ENCODE peak calls at places on chromosomes 12 and 14, in seven cellular contexts. One of them, this sample, is unnamed.

GRCh38 chr14:77302926-77303325 is 17.8 kb downstream of the POMT2 start:
- DNase-seq in IMR-90: peak; percentile 77
- DNase-seq in left ventricle myocardium inferior: no peak
- DNase-seq in right lobe of liver: no peak
- DNase-seq in endodermal cell: no peak
- DNase-seq in Peyer's patch: no peak
- DNase-seq in GM12878: no peak
- DNase-seq in this sample: no peak

GRCh38 chr12:111753144-111753881 is 13.4 kb upstream of the ALDH2 start:
- DNase-seq in IMR-90: peak; percentile 61
- DNase-seq in left ventricle myocardium inferior: peak; percentile 61
- DNase-seq in right lobe of liver: peak; percentile 79
- DNase-seq in endodermal cell: peak; percentile 92
- DNase-seq in Peyer's patch: no peak
- DNase-seq in GM12878: no peak
- DNase-seq in this sample: peak; percentile 50

GRCh38 chr12:86261606-86262005 is 5.4 kb upstream of the MGAT4C start:
- DNase-seq in IMR-90: no peak
- DNase-seq in left ventricle myocardium inferior: no peak
- DNase-seq in right lobe of liver: no peak
- DNase-seq in endodermal cell: no peak
- DNase-seq in Peyer's patch: no peak
- DNase-seq in GM12878: no peak
- DNase-seq in this sample: no peak

GRCh38 chr14:57388072-57388471 is 2.3 kb upstream of the NAA30 start:
- DNase-seq in IMR-90: no peak
- DNase-seq in left ventricle myocardium inferior: no peak
- DNase-seq in right lobe of liver: no peak
- DNase-seq in endodermal cell: no peak
- DNase-seq in Peyer's patch: no peak
- DNase-seq in GM12878: no peak
- DNase-seq in this sample: no peak

GRCh38 chr14:99535448-99535847 is 54.2 kb downstream of the CCNK start:
- DNase-seq in IMR-90: no peak
- DNase-seq in left ventricle myocardium inferior: no peak
- DNase-seq in right lobe of liver: no peak
- DNase-seq in endodermal cell: no peak
- DNase-seq in Peyer's patch: no peak
- DNase-seq in GM12878: no peak
- DNase-seq in this sample: no peak

GRCh38 chr14:102020058-102020971 is 55.9 kb downstream of the DYNC1H1 start:
- DNase-seq in IMR-90: peak; percentile 94
- DNase-seq in left ventricle myocardium inferior: no peak
- DNase-seq in right lobe of liver: no peak
- DNase-seq in endodermal cell: no peak
- DNase-seq in Peyer's patch: no peak
- DNase-seq in GM12878: no peak
- DNase-seq in this sample: no peak

GRCh38 chr12:7444076-7444475 is at the start of gene CD163L1:
- DNase-seq in IMR-90: no peak
- DNase-seq in left ventricle myocardium inferior: no peak
- DNase-seq in right lobe of liver: no peak
- DNase-seq in endodermal cell: no peak
- DNase-seq in Peyer's patch: no peak
- DNase-seq in GM12878: no peak
- DNase-seq in this sample: no peak

GRCh38 chr14:70885343-70886014 is 21.8 kb upstream of the PCNX1 start:
- DNase-seq in IMR-90: no peak
- DNase-seq in left ventricle myocardium inferior: no peak
- DNase-seq in right lobe of liver: no peak
- DNase-seq in endodermal cell: no peak
- DNase-seq in Peyer's patch: no peak
- DNase-seq in GM12878: no peak
- DNase-seq in this sample: no peak

GRCh38 chr14:75258079-75258802 is 20.4 kb upstream of the FOS start:
- DNase-seq in IMR-90: peak; percentile 59
- DNase-seq in left ventricle myocardium inferior: no peak
- DNase-seq in right lobe of liver: peak; percentile 79
- DNase-seq in endodermal cell: no peak
- DNase-seq in Peyer's patch: no peak
- DNase-seq in GM12878: no peak
- DNase-seq in this sample: peak; percentile 71

GRCh38 chr14:65565948-65566347 is 153.4 kb downstream of the FUT8 start:
- DNase-seq in IMR-90: no peak
- DNase-seq in left ventricle myocardium inferior: no peak
- DNase-seq in right lobe of liver: no peak
- DNase-seq in endodermal cell: no peak
- DNase-seq in Peyer's patch: no peak
- DNase-seq in GM12878: peak; percentile 4
- DNase-seq in this sample: no peak

GRCh38 chr14:86087377-86087776 is 557.4 kb downstream of the FLRT2 start:
- DNase-seq in IMR-90: no peak
- DNase-seq in left ventricle myocardium inferior: no peak
- DNase-seq in right lobe of liver: no peak
- DNase-seq in endodermal cell: no peak
- DNase-seq in Peyer's patch: no peak
- DNase-seq in GM12878: no peak
- DNase-seq in this sample: no peak

GRCh38 chr12:115398311-115398781 is 714.4 kb upstream of the TBX3 start:
- DNase-seq in IMR-90: no peak
- DNase-seq in left ventricle myocardium inferior: no peak
- DNase-seq in right lobe of liver: peak; percentile 66
- DNase-seq in endodermal cell: peak; percentile 83
- DNase-seq in Peyer's patch: no peak
- DNase-seq in GM12878: no peak
- DNase-seq in this sample: no peak

GRCh38 chr14:29126361-29126760 is 359.8 kb downstream of the FOXG1 start:
- DNase-seq in IMR-90: peak; percentile 8
- DNase-seq in left ventricle myocardium inferior: no peak
- DNase-seq in right lobe of liver: no peak
- DNase-seq in endodermal cell: no peak
- DNase-seq in Peyer's patch: no peak
- DNase-seq in GM12878: no peak
- DNase-seq in this sample: no peak

GRCh38 chr14:96281486-96281885 is 25.5 kb downstream of the BDKRB1 start:
- DNase-seq in IMR-90: peak; percentile 17
- DNase-seq in left ventricle myocardium inferior: no peak
- DNase-seq in right lobe of liver: no peak
- DNase-seq in endodermal cell: no peak
- DNase-seq in Peyer's patch: no peak
- DNase-seq in GM12878: no peak
- DNase-seq in this sample: no peak

GRCh38 chr14:103730490-103731035 is 15.0 kb downstream of the ZFYVE21 start:
- DNase-seq in IMR-90: no peak
- DNase-seq in left ventricle myocardium inferior: peak; percentile 71
- DNase-seq in right lobe of liver: peak; percentile 86
- DNase-seq in endodermal cell: no peak
- DNase-seq in Peyer's patch: no peak
- DNase-seq in GM12878: no peak
- DNase-seq in this sample: peak; percentile 59

GRCh38 chr12:15777355-15778012 is 11.7 kb downstream of the EPS8 start:
- DNase-seq in IMR-90: no peak
- DNase-seq in left ventricle myocardium inferior: no peak
- DNase-seq in right lobe of liver: no peak
- DNase-seq in endodermal cell: no peak
- DNase-seq in Peyer's patch: no peak
- DNase-seq in GM12878: no peak
- DNase-seq in this sample: no peak

GRCh38 chr12:49967042-49967776 is 5.5 kb downstream of the AQP5 start:
- DNase-seq in IMR-90: peak; percentile 78
- DNase-seq in left ventricle myocardium inferior: peak; percentile 89
- DNase-seq in right lobe of liver: peak; percentile 93
- DNase-seq in endodermal cell: peak; percentile 99
- DNase-seq in Peyer's patch: peak; percentile 83
- DNase-seq in GM12878: peak; percentile 15
- DNase-seq in this sample: peak; percentile 92

GRCh38 chr12:33678221-33678964 is 238.8 kb upstream of the SYT10 start:
- DNase-seq in IMR-90: no peak
- DNase-seq in left ventricle myocardium inferior: no peak
- DNase-seq in right lobe of liver: no peak
- DNase-seq in endodermal cell: no peak
- DNase-seq in Peyer's patch: no peak
- DNase-seq in GM12878: no peak
- DNase-seq in this sample: no peak

GRCh38 chr14:24325963-24326362 is 8.9 kb downstream of the ADCY4 start:
- DNase-seq in IMR-90: no peak
- DNase-seq in left ventricle myocardium inferior: no peak
- DNase-seq in right lobe of liver: no peak
- DNase-seq in endodermal cell: no peak
- DNase-seq in Peyer's patch: no peak
- DNase-seq in GM12878: no peak
- DNase-seq in this sample: no peak

GRCh38 chr12:116141110-116141832 is 136.2 kb downstream of the MED13L start:
- DNase-seq in IMR-90: no peak
- DNase-seq in left ventricle myocardium inferior: no peak
- DNase-seq in right lobe of liver: no peak
- DNase-seq in endodermal cell: no peak
- DNase-seq in Peyer's patch: no peak
- DNase-seq in GM12878: no peak
- DNase-seq in this sample: no peak

GRCh38 chr12:26636710-26637328 is 196.2 kb downstream of the ITPR2 start:
- DNase-seq in IMR-90: peak; percentile 74
- DNase-seq in left ventricle myocardium inferior: no peak
- DNase-seq in right lobe of liver: no peak
- DNase-seq in endodermal cell: no peak
- DNase-seq in Peyer's patch: no peak
- DNase-seq in GM12878: no peak
- DNase-seq in this sample: peak; percentile 37

GRCh38 chr14:105050551-105050897 is 14.7 kb downstream of the GPR132 start:
- DNase-seq in IMR-90: peak; percentile 42
- DNase-seq in left ventricle myocardium inferior: no peak
- DNase-seq in right lobe of liver: peak; percentile 58
- DNase-seq in endodermal cell: no peak
- DNase-seq in Peyer's patch: no peak
- DNase-seq in GM12878: no peak
- DNase-seq in this sample: no peak

DNA sequence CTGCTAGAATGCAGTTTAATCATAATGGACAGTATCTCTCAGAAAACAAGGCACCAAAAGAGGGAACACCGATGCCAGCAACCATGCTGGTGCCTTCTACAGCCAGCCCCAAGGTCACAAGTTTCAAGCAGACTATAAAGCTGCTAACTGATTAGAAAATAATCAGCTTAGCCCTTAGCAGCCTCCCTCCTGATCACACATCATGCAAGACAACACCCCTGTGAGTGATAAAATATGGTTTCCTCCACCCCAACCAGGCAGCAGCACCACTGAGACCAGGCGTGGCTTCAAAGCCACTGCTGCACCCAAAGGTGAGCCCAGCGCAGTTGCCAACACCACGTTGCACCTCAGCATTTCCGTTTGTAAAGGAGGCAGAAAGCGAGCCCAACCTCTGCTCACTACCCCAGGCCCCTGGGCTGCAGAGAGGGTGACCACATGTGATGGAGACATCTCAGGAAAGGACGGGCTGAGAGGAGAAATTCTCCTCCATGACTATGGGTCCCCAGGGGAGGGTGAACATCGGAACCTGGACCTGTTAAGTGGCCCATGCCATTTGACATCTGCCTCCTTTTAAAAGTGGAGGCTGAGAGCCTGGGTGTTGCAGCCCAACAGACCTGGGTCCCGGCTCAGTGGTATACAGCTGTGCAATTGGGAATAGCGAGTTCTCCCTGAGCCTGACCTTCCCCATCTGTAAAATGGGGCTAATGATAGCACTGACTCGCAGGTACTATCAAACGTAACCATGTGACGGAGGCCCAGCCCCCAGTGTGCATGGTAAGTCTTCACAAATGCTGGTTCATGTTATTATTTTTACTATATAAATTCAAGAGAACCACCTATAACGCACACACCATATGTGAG is 11.5 kb downstream of the ZFP36L1 start:
- DNase-seq in IMR-90: no peak
- DNase-seq in left ventricle myocardium inferior: no peak
- DNase-seq in right lobe of liver: no peak
- DNase-seq in endodermal cell: peak; percentile 50
- DNase-seq in Peyer's patch: peak; percentile 58
- DNase-seq in GM12878: no peak
- DNase-seq in this sample: peak; percentile 43
- H3K4me1 ChIP-seq in IMR-90: peaks cover 24% of the 10 kb centered on the region
- H3K4me1 ChIP-seq in left ventricle myocardium inferior: peaks cover 52% of the 10 kb centered on the region
- H3K4me1 ChIP-seq in right lobe of liver: no peaks in the 10 kb centered on the region
- H3K4me1 ChIP-seq in endodermal cell: peaks cover 25% of the 10 kb centered on the region
- H3K4me1 ChIP-seq in Peyer's patch: peaks cover 13% of the 10 kb centered on the region
- H3K4me1 ChIP-seq in GM12878: peaks cover 19% of the 10 kb centered on the region
- H3K4me1 ChIP-seq in this sample: peaks cover 35% of the 10 kb centered on the region

GRCh38 chr14:88559852-88560251 is 3.0 kb upstream of the ZC3H14 start:
- DNase-seq in IMR-90: peak; percentile 72
- DNase-seq in left ventricle myocardium inferior: no peak
- DNase-seq in right lobe of liver: no peak
- DNase-seq in endodermal cell: no peak
- DNase-seq in Peyer's patch: no peak
- DNase-seq in GM12878: no peak
- DNase-seq in this sample: no peak
- TF ChIP-seq CTCF in IMR-90: peak; percentile 70
- TF ChIP-seq CTCF in left ventricle myocardium inferior: peak; percentile 53
- TF ChIP-seq CTCF in right lobe of liver: peak; percentile 42
- TF ChIP-seq CTCF in endodermal cell: peak; percentile 36
- TF ChIP-seq CTCF in Peyer's patch: no peak
- TF ChIP-seq CTCF in GM12878: no peak
- TF ChIP-seq CTCF in this sample: no peak

DNA sequence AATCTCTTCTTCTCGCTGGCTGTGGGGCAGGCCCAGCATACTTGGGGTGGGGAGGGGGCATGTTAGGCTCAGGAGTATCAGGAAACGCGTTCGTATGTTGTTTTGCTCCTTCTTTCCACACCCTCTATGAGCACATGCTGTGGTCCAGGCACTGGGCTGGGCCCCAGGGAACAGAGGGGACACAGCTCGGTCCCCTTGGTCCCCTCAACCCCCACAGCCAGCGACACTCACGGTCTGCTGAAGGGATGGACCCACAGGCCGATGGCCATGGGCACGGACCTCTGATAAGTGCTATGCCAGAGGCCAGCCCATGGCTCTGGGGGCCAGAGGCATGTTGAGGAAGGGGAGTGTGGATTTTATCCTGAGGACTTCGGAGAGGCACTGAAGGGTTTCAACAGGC is 6.2 kb downstream of the IFI27 start:
- DNase-seq in IMR-90: no peak
- DNase-seq in left ventricle myocardium inferior: no peak
- DNase-seq in right lobe of liver: no peak
- DNase-seq in endodermal cell: no peak
- DNase-seq in Peyer's patch: no peak
- DNase-seq in GM12878: no peak
- DNase-seq in this sample: no peak
- H3K4me1 ChIP-seq in IMR-90: peaks cover 8% of the 10 kb centered on the region
- H3K4me1 ChIP-seq in left ventricle myocardium inferior: peaks cover 35% of the 10 kb centered on the region
- H3K4me1 ChIP-seq in right lobe of liver: no peaks in the 10 kb centered on the region
- H3K4me1 ChIP-seq in endodermal cell: no peaks in the 10 kb centered on the region
- H3K4me1 ChIP-seq in Peyer's patch: peaks cover 5% of the 10 kb centered on the region
- H3K4me1 ChIP-seq in GM12878: no peaks in the 10 kb centered on the region
- H3K4me1 ChIP-seq in this sample: no peaks in the 10 kb centered on the region

DNA sequence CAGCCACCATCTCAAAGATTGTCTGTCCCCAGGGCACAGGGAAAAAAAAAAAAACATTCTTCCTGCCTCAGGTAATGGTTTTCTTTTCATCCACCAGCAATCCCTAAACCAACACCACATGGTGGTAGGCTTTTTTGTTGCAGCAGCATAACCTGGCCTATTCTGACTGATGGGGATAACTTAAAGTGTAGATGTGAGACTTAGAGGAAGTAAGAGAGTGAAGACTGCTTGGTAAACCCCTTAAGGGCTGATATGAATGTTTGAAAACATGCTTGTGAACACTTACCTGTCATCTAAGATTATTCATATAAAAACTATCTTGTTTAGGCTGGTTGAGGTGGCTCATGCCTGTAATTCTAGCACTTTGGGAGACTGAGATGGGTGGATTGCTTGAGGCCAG is 130.2 kb upstream of the RAP1B start:
- DNase-seq in IMR-90: no peak
- DNase-seq in left ventricle myocardium inferior: no peak
- DNase-seq in right lobe of liver: no peak
- DNase-seq in endodermal cell: no peak
- DNase-seq in Peyer's patch: no peak
- DNase-seq in GM12878: no peak
- DNase-seq in this sample: no peak
- TF ChIP-seq CTCF in IMR-90: no peak
- TF ChIP-seq CTCF in left ventricle myocardium inferior: no peak
- TF ChIP-seq CTCF in right lobe of liver: no peak
- TF ChIP-seq CTCF in endodermal cell: no peak
- TF ChIP-seq CTCF in Peyer's patch: no peak
- TF ChIP-seq CTCF in GM12878: no peak
- TF ChIP-seq CTCF in this sample: no peak